ENCODE peak calls at places on chromosomes 4 and X, in five cellular contexts. J, H, P, T and U are unnamed samples.

GRCh38 chrX:11768039-11768438 is 10.0 kb downstream of the MSL3 start:
- DNase-seq in J (no peak), H (no peak), P (no peak), T (no peak), U (no peak)

GRCh38 chr4:106208481-106209460 is 107.2 kb downstream of the TBCK start:
- DNase-seq in J (no peak), H (no peak), P (no peak), T (no peak), U (no peak)

GRCh38 chr4:8891255-8891645 is 19.6 kb upstream of the HMX1 start:
- DNase-seq in J (no peak), H (no peak), P (no peak), T (no peak), U (no peak)

GRCh38 chr4:19961092-19961491 is 290.6 kb upstream of the SLIT2 start:
- DNase-seq in J (no peak), H (no peak), P (peak; percentile 38), T (no peak), U (peak; percentile 69)

GRCh38 chr4:65416875-65417274 is 253.4 kb downstream of the EPHA5 start:
- DNase-seq in J (no peak), H (no peak), P (peak; percentile 7), T (no peak), U (peak; percentile 52)

GRCh38 chr4:37073226-37073840 is 171.2 kb upstream of the NWD2 start:
- DNase-seq in J (no peak), H (no peak), P (no peak), T (no peak), U (no peak)

GRCh38 chr4:106312997-106313522 is 2.9 kb downstream of the TBCK start:
- DNase-seq in J (no peak), H (no peak), P (no peak), T (no peak), U (peak; percentile 9)

GRCh38 chrX:30992381-30992904 is 79.4 kb downstream of the FTHL17 start:
- DNase-seq in J (no peak), H (no peak), P (no peak), T (peak; percentile 4), U (no peak)

GRCh38 chr4:184203300-184203699 is 14.4 kb downstream of the ENPP6 start:
- DNase-seq in J (no peak), H (no peak), P (no peak), T (no peak), U (no peak)

GRCh38 chrX:53926030-53926429 is 118.2 kb downstream of the PHF8 start:
- DNase-seq in J (no peak), H (no peak), P (no peak), T (no peak), U (no peak)

GRCh38 chrX:44462851-44463250 is 79.8 kb downstream of the FUNDC1 start:
- DNase-seq in J (no peak), H (no peak), P (peak; percentile 15), T (peak; percentile 4), U (peak; percentile 54)

GRCh38 chrX:47158131-47158530 is 13.1 kb downstream of the RBM10 start:
- DNase-seq in J (no peak), H (no peak), P (no peak), T (no peak), U (no peak)

GRCh38 chrX:103073442-103073841 is 9.5 kb upstream of the BEX1 start:
- DNase-seq in J (no peak), H (no peak), P (peak; percentile 21), T (peak; percentile 33), U (no peak)

GRCh38 chr4:128163177-128164117 is 102.3 kb downstream of the LARP1B start:
- DNase-seq in J (no peak), H (no peak), P (peak; percentile 81), T (no peak), U (peak; percentile 79)

GRCh38 chr4:176090115-176090514 is 24.5 kb downstream of the WDR17 start:
- DNase-seq in J (no peak), H (no peak), P (no peak), T (no peak), U (no peak)

GRCh38 chr4:40446785-40447184 is 111.7 kb downstream of the CHRNA9 start:
- DNase-seq in J (no peak), H (no peak), P (no peak), T (no peak), U (no peak)

GRCh38 chr4:41142946-41143720 is 71.2 kb downstream of the APBB2 start:
- DNase-seq in J (no peak), H (peak; percentile 74), P (peak; percentile 96), T (peak; percentile 82), U (peak; percentile 97)

GRCh38 chr4:40241936-40242590 is 45.2 kb downstream of the RHOH start:
- DNase-seq in J (no peak), H (no peak), P (no peak), T (no peak), U (no peak)

GRCh38 chr4:78057600-78058560 is 757 bp downstream of the FRAS1 start:
- DNase-seq in J (no peak), H (peak; percentile 24), P (peak; percentile 40), T (peak; percentile 14), U (peak; percentile 79)

GRCh38 chr4:140115140-140115539 is 38.8 kb downstream of the MAML3 start:
- DNase-seq in J (no peak), H (no peak), P (no peak), T (no peak), U (no peak)

GRCh38 chr4:149845643-149846208 is 30.1 kb upstream of the IQCM start:
- DNase-seq in J (no peak), H (no peak), P (no peak), T (no peak), U (no peak)

GRCh38 chr4:111662496-111662895 is 482.8 kb upstream of the FAM241A start:
- DNase-seq in J (no peak), H (no peak), P (no peak), T (no peak), U (no peak)

GRCh38 chrX:96729868-96730643 is 45.4 kb downstream of the DIAPH2 start:
- DNase-seq in J (no peak), H (no peak), P (no peak), T (no peak), U (no peak)

GRCh38 chrX:111917591-111917990 is 41.6 kb downstream of the TRPC5OS start:
- DNase-seq in J (no peak), H (no peak), P (no peak), T (no peak), U (no peak)

GRCh38 chr4:138182838-138183426 is 59.2 kb downstream of the SLC7A11 start:
- DNase-seq in J (no peak), H (no peak), P (peak; percentile 89), T (peak; percentile 60), U (peak; percentile 82)

GRCh38 chrX:38754102-38754790 is 47.0 kb upstream of the MID1IP1 start:
- DNase-seq in J (no peak), H (peak; percentile 30), P (peak; percentile 72), T (peak; percentile 41), U (peak; percentile 68)

GRCh38 chr4:168664242-168664897 is 167.5 kb downstream of the PALLD start:
- DNase-seq in J (no peak), H (no peak), P (no peak), T (no peak), U (no peak)

GRCh38 chrX:34866636-34867035 is 76.0 kb upstream of the FAM47B start:
- DNase-seq in J (no peak), H (no peak), P (peak; percentile 35), T (no peak), U (peak; percentile 41)

GRCh38 chr4:176034498-176034897 is 31.1 kb upstream of the WDR17 start:
- DNase-seq in J (no peak), H (peak; percentile 33), P (peak; percentile 61), T (no peak), U (peak; percentile 79)

GRCh38 chr4:89539797-89540711 is 232.5 kb upstream of the GPRIN3 start:
- DNase-seq in J (no peak), H (no peak), P (peak; percentile 31), T (peak; percentile 4), U (no peak)

GRCh38 chr4:153205028-153205648 is 895 bp downstream of the TRIM2 start:
- DNase-seq in J (no peak), H (no peak), P (no peak), T (no peak), U (no peak)

GRCh38 chrX:46180258-46180687 is 364.9 kb downstream of the ZNF674 start:
- DNase-seq in J (no peak), H (no peak), P (peak; percentile 68), T (peak; percentile 72), U (peak; percentile 77)